ENCODE peak calls at places on chromosomes 12 and 14, in nine cellular contexts. D is cardiac fibroblast; P is foreskin fibroblast; M is fibroblast of pulmonary artery; Z is NCI-H1105 treated with DMSO at 0.1 percent for 48 hours; G is stromal cell of bone marrow; K is GM23248; Y is activated gamma-delta T cell treated with anti-CD3 and anti-CD28 coated beads, Interleukin-2, amount 50 U/mL, for 16 hours; S is left colon. T is an unnamed sample.

GRCh38 chr14:22569106-22569748 is 19.8 kb downstream of the DAD1 start:
- DNase-seq in S (no peak), Z (no peak), K (peak), P (no peak), Y (no peak), D (no peak), G (no peak), M (no peak), T (no peak)

GRCh38 chr12:57584050-57584449 is 6.9 kb upstream of the PIP4K2C start:
- DNase-seq in S (no peak), Y (no peak), M (no peak), K (no peak), P (no peak), Z (no peak), D (no peak), G (no peak), T (no peak)

GRCh38 chr14:105841022-105842009 is 314.9 kb downstream of the TMEM121 start:
- DNase-seq in P (no peak), D (no peak), Y (no peak), S (no peak), M (no peak), G (no peak), K (no peak), Z (no peak), T (no peak)

GRCh38 chr12:120043421-120043820 is 54.4 kb downstream of the BICDL1 start:
- DNase-seq in K (no peak), Z (no peak), Y (no peak), P (no peak), S (no peak), M (no peak), D (no peak), G (no peak), T (no peak)

GRCh38 chr14:23725980-23726746 is 90.0 kb downstream of the DHRS2 start:
- DNase-seq in Z (no peak), S (no peak), P (peak), M (no peak), D (peak), Y (no peak), G (no peak), K (peak), T (no peak)

GRCh38 chr14:76193696-76194095 is 42.0 kb downstream of the GPATCH2L start:
- DNase-seq in S (no peak), K (peak), Y (no peak), G (no peak), D (no peak), Z (no peak), M (no peak), P (no peak), T (peak)

GRCh38 chr12:89951050-89951693 is 242.5 kb upstream of the ATP2B1 start:
- DNase-seq in K (peak), G (peak), S (peak), P (peak), Y (no peak), Z (no peak), D (peak), M (no peak), T (peak)

GRCh38 chr12:71011261-71011660 is 90.7 kb upstream of the PTPRR start:
- DNase-seq in Z (no peak), M (peak), K (peak), S (no peak), P (peak), D (peak), Y (no peak), G (peak), T (no peak)

GRCh38 chr12:49131973-49132461 is 822 bp upstream of the TUBA1B start:
- DNase-seq in Y (no peak), G (peak), P (peak), D (peak), Z (peak), K (peak), M (peak), S (no peak), T (peak)

GRCh38 chr12:7241404-7242005 is 52.0 kb downstream of the PEX5 start:
- DNase-seq in G (peak), Z (no peak), S (no peak), M (peak), K (peak), P (peak), D (peak), Y (no peak), T (peak)

GRCh38 chr12:113852695-113853490 is 113.2 kb downstream of the RBM19 start:
- DNase-seq in M (no peak), D (no peak), K (no peak), P (no peak), S (no peak), Z (peak), Y (no peak), G (no peak), T (no peak)

GRCh38 chr14:68910540-68910939 is 68.6 kb downstream of the ACTN1 start:
- DNase-seq in G (no peak), M (peak), S (no peak), D (peak), Y (no peak), K (no peak), P (no peak), Z (no peak), T (no peak)

GRCh38 chr12:47790676-47791350 is 17.8 kb downstream of the SLC48A1 start:
- DNase-seq in D (no peak), S (no peak), K (no peak), Z (no peak), P (no peak), Y (no peak), M (no peak), G (no peak), T (no peak)

GRCh38 chr14:52730708-52731111 is 744 bp downstream of the STYX start:
- DNase-seq in K (peak), M (peak), Z (no peak), D (peak), S (no peak), P (no peak), Y (no peak), G (no peak), T (peak)

GRCh38 chr12:121132601-121133481 is at the start of gene P2RX7:
- DNase-seq in S (peak), P (peak), M (peak), K (peak), Y (peak), Z (peak), G (peak), D (peak), T (peak)

GRCh38 chr12:120234643-120235368 is 30.7 kb downstream of the PXN start:
- DNase-seq in S (peak), P (peak), M (peak), Y (no peak), G (peak), D (peak), Z (no peak), K (peak), T (peak)

GRCh38 chr14:103393687-103394626 is 8.7 kb downstream of the MARK3 start:
- DNase-seq in S (no peak), K (peak), Y (no peak), D (peak), Z (no peak), P (peak), G (peak), M (peak), T (peak)

GRCh38 chr14:55752580-55753365 is 172.8 kb downstream of the KTN1 start:
- DNase-seq in G (peak), S (peak), Z (peak), K (peak), M (peak), D (peak), Y (no peak), P (peak), T (peak)

GRCh38 chr14:72850360-72850759 is 43.5 kb downstream of the DPF3 start:
- DNase-seq in Y (no peak), D (no peak), Z (no peak), G (no peak), S (no peak), K (peak), P (peak), M (no peak), T (no peak)

GRCh38 chr14:91354979-91355685 is 62.5 kb downstream of the CCDC88C start:
- DNase-seq in Z (peak), P (no peak), M (no peak), K (no peak), D (no peak), G (no peak), Y (no peak), S (no peak), T (no peak)

GRCh38 chr12:24770851-24771250 is 178.1 kb downstream of the BCAT1 start:
- DNase-seq in D (peak), P (peak), Z (no peak), S (no peak), M (peak), Y (no peak), K (peak), G (no peak), T (no peak)

GRCh38 chr12:64053117-64053516 is 169.0 kb downstream of the KICS2 start:
- DNase-seq in P (no peak), Z (no peak), Y (no peak), S (no peak), K (no peak), D (no peak), G (no peak), M (no peak), T (no peak)

GRCh38 chr14:100533647-100534485 is 53.4 kb downstream of the BEGAIN start:
- DNase-seq in S (peak), Z (no peak), M (no peak), P (peak), G (no peak), D (no peak), Y (no peak), K (peak), T (no peak)

GRCh38 chr12:113439606-113440030 is 17.4 kb downstream of the SDSL start:
- DNase-seq in P (peak), S (no peak), D (peak), Z (peak), M (peak), G (no peak), K (peak), Y (no peak), T (peak)

GRCh38 chr12:6700646-6701051 is at the start of gene PIANP:
- DNase-seq in D (no peak), M (no peak), P (peak), G (no peak), S (no peak), K (peak), Z (peak), Y (no peak), T (peak)

GRCh38 chr14:103259801-103260628 is 74.0 kb upstream of the EIF5 start:
- DNase-seq in G (no peak), Y (no peak), M (no peak), S (no peak), D (no peak), P (no peak), K (no peak), Z (no peak), T (no peak)

GRCh38 chr12:6836851-6837250 is 3.9 kb upstream of the GNB3 start:
- DNase-seq in K (no peak), Z (no peak), D (no peak), Y (no peak), M (no peak), P (no peak), S (no peak), G (no peak), T (no peak)

GRCh38 chr12:115599251-115599811 is 678.2 kb downstream of the MED13L start:
- DNase-seq in S (no peak), Z (peak), M (no peak), Y (no peak), D (no peak), K (peak), G (no peak), P (peak), T (no peak)

GRCh38 chr14:23602181-23603095 is 23.8 kb upstream of the JPH4 start:
- DNase-seq in M (no peak), S (no peak), G (no peak), Y (no peak), K (no peak), D (no peak), P (no peak), Z (no peak), T (no peak)

GRCh38 chr12:112304411-112304810 is 77.8 kb downstream of the HECTD4 start:
- DNase-seq in P (peak), Y (no peak), D (no peak), S (no peak), G (no peak), Z (no peak), M (no peak), K (no peak), T (no peak)

GRCh38 chr14:61547186-61548121 is 147.9 kb upstream of the HIF1A start:
- DNase-seq in G (peak), P (peak), M (peak), Z (no peak), D (peak), Y (no peak), S (no peak), K (peak), T (peak)

GRCh38 chr14:44897844-44898151 is 63.9 kb downstream of the KLHL28 start:
- DNase-seq in M (peak), Y (no peak), S (no peak), Z (no peak), P (no peak), K (no peak), G (no peak), D (peak), T (no peak)

GRCh38 chr12:54404061-54405004 is 14.7 kb downstream of the ITGA5 start:
- DNase-seq in G (no peak), S (no peak), Z (peak), P (peak), M (peak), D (peak), Y (peak), K (peak), T (peak)

GRCh38 chr12:608413-608812 is 54.8 kb downstream of the NINJ2 start:
- DNase-seq in Z (no peak), M (no peak), Y (no peak), D (no peak), G (no peak), P (no peak), S (no peak), K (no peak), T (no peak)

GRCh38 chr12:63151898-63152700 is 1.1 kb upstream of the AVPR1A start:
- DNase-seq in M (peak), S (no peak), Y (no peak), P (peak), D (peak), Z (peak), G (peak), K (peak), T (peak)

GRCh38 chr12:100151769-100152168 is 9.1 kb upstream of the BLTP3B start:
- DNase-seq in D (no peak), Z (no peak), M (no peak), P (no peak), K (no peak), Y (no peak), S (no peak), G (no peak), T (no peak)

GRCh38 chr14:55701638-55702037 is 121.6 kb downstream of the KTN1 start:
- DNase-seq in K (peak), D (peak), M (peak), Y (no peak), P (peak), G (peak), S (no peak), Z (no peak), T (peak)

GRCh38 chr12:25957898-25958253 is 606 bp upstream of the RASSF8 start:
- DNase-seq in G (peak), P (peak), Y (no peak), S (no peak), K (peak), Z (peak), D (peak), M (peak), T (peak)

GRCh38 chr12:9331218-9331626 is 123.0 kb upstream of the PZP start:
- DNase-seq in Y (peak), M (peak), Z (peak), G (peak), K (peak), D (peak), P (peak), S (no peak), T (peak)

T was measured in ELR.